ENCODE peak calls at places on chromosomes 1 and 21, in six cellular contexts. H is fibroblast of lung, P is mesenchymal stem cell, O is uterus, L is body of pancreas, J is adipocyte. K is an unnamed sample.

GRCh38 chr21:42490735-42491134 is 5.3 kb downstream of the RSPH1 start:
- DNase-seq in H (no peak), P (no peak), O (no peak), L (no peak), J (no peak), K (no peak)

GRCh38 chr1:145871994-145872411 is 13.1 kb upstream of the PIAS3 start:
- DNase-seq in H (peak; percentile 57), P (peak; percentile 43), O (no peak), L (no peak), J (peak; percentile 39), K (peak; percentile 75)

GRCh38 chr1:24856787-24857527 is 73.1 kb downstream of the RUNX3 start:
- DNase-seq in H (no peak), P (no peak), O (no peak), L (no peak), J (no peak), K (no peak)

GRCh38 chr1:21126324-21126723 is 50.4 kb downstream of the EIF4G3 start:
- DNase-seq in H (no peak), P (no peak), O (no peak), L (no peak), J (no peak), K (no peak)

GRCh38 chr21:42117229-42118048 is 46.3 kb downstream of the UMODL1 start:
- DNase-seq in H (peak; percentile 79), P (peak; percentile 86), O (peak; percentile 69), L (peak; percentile 74), J (peak; percentile 90), K (peak; percentile 88)

GRCh38 chr1:30325999-30326398 is 397.4 kb downstream of the MATN1 start:
- DNase-seq in H (no peak), P (no peak), O (no peak), L (no peak), J (no peak), K (no peak)

GRCh38 chr1:15038232-15039016 is 115.1 kb upstream of the TMEM51 start:
- DNase-seq in H (peak; percentile 33), P (peak; percentile 20), O (no peak), L (no peak), J (peak; percentile 11), K (peak; percentile 47)

GRCh38 chr1:119358661-119359060 is 9.9 kb upstream of the HAO2 start:
- DNase-seq in H (no peak), P (no peak), O (no peak), L (no peak), J (peak; percentile 17), K (peak; percentile 60)

GRCh38 chr1:8090241-8090702 is 64.2 kb upstream of the ERRFI1 start:
- DNase-seq in H (peak; percentile 93), P (peak; percentile 96), O (no peak), L (no peak), J (peak; percentile 87), K (peak; percentile 95)

GRCh38 chr1:15948600-15949452 is 27.1 kb downstream of the ZBTB17 start:
- DNase-seq in H (peak; percentile 92), P (peak; percentile 98), O (peak; percentile 89), L (peak; percentile 53), J (peak; percentile 95), K (peak; percentile 98)

GRCh38 chr1:1552263-1552639 is 11.8 kb upstream of the TMEM240 start:
- DNase-seq in H (no peak), P (no peak), O (no peak), L (no peak), J (no peak), K (no peak)

GRCh38 chr1:43152866-43153265 is 19.2 kb downstream of the EBNA1BP2 start:
- DNase-seq in H (peak; percentile 4), P (no peak), O (no peak), L (no peak), J (no peak), K (no peak)

GRCh38 chr1:205144751-205145150 is 23.0 kb upstream of the RBBP5 start:
- DNase-seq in H (peak; percentile 59), P (peak; percentile 40), O (no peak), L (no peak), J (peak; percentile 76), K (peak; percentile 68)

GRCh38 chr1:34476371-34476770 is 278.5 kb upstream of the GJB5 start:
- DNase-seq in H (no peak), P (no peak), O (no peak), L (no peak), J (no peak), K (no peak)

GRCh38 chr21:31182231-31183129 is 144.2 kb upstream of the KRTAP19-8 start:
- DNase-seq in H (no peak), P (no peak), O (no peak), L (no peak), J (no peak), K (no peak)

GRCh38 chr21:18553786-18554185 is 150.2 kb upstream of the TMPRSS15 start:
- DNase-seq in H (no peak), P (no peak), O (no peak), L (no peak), J (no peak), K (no peak)

GRCh38 chr21:18549214-18549905 is 145.8 kb upstream of the TMPRSS15 start:
- DNase-seq in H (no peak), P (no peak), O (no peak), L (no peak), J (no peak), K (no peak)

GRCh38 chr21:18547347-18547746 is 143.8 kb upstream of the TMPRSS15 start:
- DNase-seq in H (no peak), P (no peak), O (no peak), L (no peak), J (no peak), K (no peak)

GRCh38 chr21:18548249-18548648 is 144.7 kb upstream of the TMPRSS15 start:
- DNase-seq in H (no peak), P (no peak), O (no peak), L (no peak), J (no peak), K (no peak)

GRCh38 chr21:18550361-18550760 is 146.8 kb upstream of the TMPRSS15 start:
- DNase-seq in H (no peak), P (no peak), O (no peak), L (no peak), J (no peak), K (no peak)
- H3K9me3 ChIP-seq in H (no peaks in the 10 kb centered on the region), P (no peaks in the 10 kb centered on the region), O (no peaks in the 10 kb centered on the region), L (no peaks in the 10 kb centered on the region), J (no peaks in the 10 kb centered on the region), K (no peaks in the 10 kb centered on the region)

DNA sequence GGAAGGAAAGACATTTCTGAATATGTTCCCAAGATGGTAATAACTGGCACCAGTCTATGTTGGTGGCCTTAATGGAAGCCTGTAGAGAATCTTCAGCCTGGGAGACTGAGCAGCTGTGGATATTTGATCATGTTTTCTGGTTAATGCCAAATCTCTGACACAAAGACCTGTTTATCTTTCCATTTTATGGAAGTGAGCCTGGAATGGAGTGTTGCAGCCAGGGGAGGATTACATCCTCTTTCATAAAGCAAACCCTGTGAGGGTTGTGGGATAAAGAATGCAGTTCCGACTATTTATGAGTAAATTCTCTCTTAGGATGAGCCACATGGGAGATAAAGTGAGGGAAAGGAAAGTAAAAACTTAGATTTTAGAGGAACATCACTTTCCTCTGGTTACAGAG is 144.1 kb downstream of the PCP4 start:
- DNase-seq in H (no peak), P (no peak), O (no peak), L (no peak), J (no peak), K (no peak)
- H3K9me3 ChIP-seq in H (no peaks in the 10 kb centered on the region), P (no peaks in the 10 kb centered on the region), O (no peaks in the 10 kb centered on the region), L (no peaks in the 10 kb centered on the region), J (no peaks in the 10 kb centered on the region), K (no peaks in the 10 kb centered on the region)

GRCh38 chr1:183764981-183765380 is 39.9 kb upstream of the RGL1 start:
- DNase-seq in H (no peak), P (no peak), O (no peak), L (no peak), J (no peak), K (peak; percentile 72)

GRCh38 chr1:183774938-183775337 is 30.0 kb upstream of the RGL1 start:
- DNase-seq in H (no peak), P (no peak), O (no peak), L (no peak), J (no peak), K (no peak)

GRCh38 chr1:183773456-183773855 is 31.5 kb upstream of the RGL1 start:
- DNase-seq in H (no peak), P (no peak), O (no peak), L (no peak), J (no peak), K (no peak)

GRCh38 chr1:183769956-183770815 is 34.7 kb upstream of the RGL1 start:
- DNase-seq in H (no peak), P (no peak), O (no peak), L (no peak), J (no peak), K (no peak)

GRCh38 chr1:183770816-183771128 is 34.1 kb upstream of the RGL1 start:
- DNase-seq in H (no peak), P (no peak), O (no peak), L (no peak), J (no peak), K (no peak)
- H3K9me3 ChIP-seq in H (no peaks in the 10 kb centered on the region), P (no peaks in the 10 kb centered on the region), O (no peaks in the 10 kb centered on the region), L (no peaks in the 10 kb centered on the region), J (peaks cover 14% of the 10 kb centered on the region), K (no peaks in the 10 kb centered on the region)

GRCh38 chr1:49436865-49437264 is 586.9 kb downstream of the AGBL4 start:
- DNase-seq in H (no peak), P (no peak), O (no peak), L (no peak), J (no peak), K (no peak)
- H3K9me3 ChIP-seq in H (no peaks in the 10 kb centered on the region), P (peaks cover 31% of the 10 kb centered on the region), O (no peaks in the 10 kb centered on the region), L (no peaks in the 10 kb centered on the region), J (peaks cover 24% of the 10 kb centered on the region), K (no peaks in the 10 kb centered on the region)

K was measured in GM23248.